ENCODE peak calls at places on chromosome X, in seven cellular contexts. R is AG09309, Y is heart left ventricle, Z is GM12864, H is HFFc6, G is NB4, P is endothelial cell. U is an unnamed sample.

GRCh38 chrX:39859991-39860861 is 237.5 kb downstream of the BCOR start:
- DNase-seq in R (no peak), Y (no peak), Z (peak; percentile 79), H (peak; percentile 44), G (peak; percentile 94), P (no peak), U (no peak)

GRCh38 chrX:17616936-17617335 is 120.4 kb upstream of the SCML1 start:
- DNase-seq in R (no peak), Y (no peak), Z (no peak), H (no peak), G (no peak), P (no peak), U (no peak)

GRCh38 chrX:101749436-101749835 is 89.8 kb upstream of the ARMCX2 start:
- DNase-seq in R (no peak), Y (no peak), Z (no peak), H (peak; percentile 0), G (no peak), P (no peak), U (no peak)

GRCh38 chrX:1140236-1140681 is 72.2 kb downstream of the CRLF2 start:
- DNase-seq in R (no peak), Y (no peak), Z (no peak), H (no peak), G (no peak), P (no peak), U (no peak)

GRCh38 chrX:26574208-26574607 is 358.2 kb downstream of the MAGEB5 start:
- DNase-seq in R (no peak), Y (no peak), Z (no peak), H (no peak), G (no peak), P (no peak), U (no peak)

GRCh38 chrX:19912-20571 is 261.1 kb upstream of the PLCXD1 start:
- DNase-seq in R (no peak), Y (no peak), Z (no peak), H (no peak), G (peak; percentile 28), P (no peak), U (no peak)

GRCh38 chrX:3711331-3711917 is 2.0 kb downstream of the PRKX start:
- DNase-seq in R (no peak), Y (peak; percentile 45), Z (no peak), H (no peak), G (no peak), P (no peak), U (peak; percentile 18)

GRCh38 chrX:49878128-49878833 is 1.0 kb upstream of the USP27X start:
- DNase-seq in R (no peak), Y (no peak), Z (no peak), H (no peak), G (no peak), P (no peak), U (peak; percentile 8)

GRCh38 chrX:103367502-103367901 is 8.8 kb upstream of the BEX3 start:
- DNase-seq in R (no peak), Y (no peak), Z (no peak), H (no peak), G (no peak), P (no peak), U (no peak)

GRCh38 chrX:68440940-68441339 is 7.6 kb upstream of the OPHN1 start:
- DNase-seq in R (no peak), Y (peak; percentile 71), Z (no peak), H (peak; percentile 36), G (no peak), P (no peak), U (peak; percentile 16)

GRCh38 chrX:68942141-68942540 is 113.3 kb downstream of the EFNB1 start:
- DNase-seq in R (no peak), Y (no peak), Z (no peak), H (no peak), G (no peak), P (no peak), U (no peak)

GRCh38 chrX:56763556-56764152 is 34.6 kb downstream of the NBDY start:
- DNase-seq in R (no peak), Y (peak; percentile 82), Z (no peak), H (no peak), G (peak; percentile 57), P (no peak), U (no peak)

GRCh38 chrX:45322382-45322781 is 121.7 kb upstream of the DIPK2B start:
- DNase-seq in R (peak; percentile 71), Y (peak; percentile 25), Z (no peak), H (peak; percentile 80), G (peak; percentile 46), P (no peak), U (peak; percentile 23)

GRCh38 chrX:103861200-103861599 is 29.1 kb upstream of the RAB9B start:
- DNase-seq in R (no peak), Y (no peak), Z (no peak), H (no peak), G (no peak), P (no peak), U (no peak)

GRCh38 chrX:45771114-45771513 is 570.4 kb upstream of the DIPK2B start:
- DNase-seq in R (peak; percentile 92), Y (no peak), Z (no peak), H (peak; percentile 97), G (peak; percentile 56), P (no peak), U (peak; percentile 5)

GRCh38 chrX:38651625-38652601 is 90.6 kb downstream of the TSPAN7 start:
- DNase-seq in R (no peak), Y (no peak), Z (no peak), H (no peak), G (no peak), P (no peak), U (no peak)

GRCh38 chrX:132092439-132093065 is 35.3 kb downstream of the FRMD7 start:
- DNase-seq in R (peak; percentile 31), Y (peak; percentile 29), Z (peak; percentile 36), H (peak; percentile 46), G (peak; percentile 72), P (peak; percentile 54), U (peak; percentile 43)

GRCh38 chrX:76228499-76228898 is 55.6 kb downstream of the PBDC1 start:
- DNase-seq in R (no peak), Y (no peak), Z (no peak), H (no peak), G (peak; percentile 1), P (no peak), U (no peak)

GRCh38 chrX:75303795-75304194 is 29.9 kb downstream of the UPRT start:
- DNase-seq in R (peak; percentile 39), Y (no peak), Z (no peak), H (peak; percentile 12), G (no peak), P (no peak), U (no peak)

GRCh38 chrX:48460031-48460430 is 10.0 kb downstream of the SLC38A5 start:
- DNase-seq in R (no peak), Y (no peak), Z (no peak), H (no peak), G (no peak), P (no peak), U (no peak)

GRCh38 chrX:10618911-10619310 is 1.5 kb downstream of the MID1 start:
- DNase-seq in R (no peak), Y (no peak), Z (no peak), H (no peak), G (no peak), P (no peak), U (no peak)

GRCh38 chrX:66638591-66639500 is at the start of gene EDA2R:
- DNase-seq in R (peak; percentile 50), Y (peak; percentile 28), Z (no peak), H (peak; percentile 88), G (no peak), P (peak; percentile 30), U (no peak)

DNA sequence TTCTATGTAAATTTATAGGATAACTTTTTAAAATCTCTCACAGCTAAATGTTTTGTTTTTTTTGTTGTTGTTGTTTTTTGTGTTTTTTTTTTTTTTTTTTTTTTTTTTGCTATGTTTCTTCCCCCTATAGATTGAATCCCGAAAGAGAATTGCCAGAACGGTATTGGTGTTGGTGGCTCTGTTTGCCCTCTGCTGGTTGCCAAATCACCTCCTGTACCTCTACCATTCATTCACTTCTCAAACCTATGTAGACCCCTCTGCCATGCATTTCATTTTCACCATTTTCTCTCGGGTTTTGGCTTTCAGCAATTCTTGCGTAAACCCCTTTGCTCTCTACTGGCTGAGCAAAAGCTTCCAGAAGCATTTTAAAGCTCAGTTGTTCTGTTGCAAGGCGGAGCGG is 4.1 kb downstream of the BRS3 start:
- DNase-seq in R (no peak), Y (no peak), Z (no peak), H (no peak), G (peak; percentile 15), P (no peak), U (no peak)
- TF ChIP-seq CTCF in R (no peak), Y (no peak), Z (no peak), H (no peak), G (no peak), P (no peak), U (no peak)

DNA sequence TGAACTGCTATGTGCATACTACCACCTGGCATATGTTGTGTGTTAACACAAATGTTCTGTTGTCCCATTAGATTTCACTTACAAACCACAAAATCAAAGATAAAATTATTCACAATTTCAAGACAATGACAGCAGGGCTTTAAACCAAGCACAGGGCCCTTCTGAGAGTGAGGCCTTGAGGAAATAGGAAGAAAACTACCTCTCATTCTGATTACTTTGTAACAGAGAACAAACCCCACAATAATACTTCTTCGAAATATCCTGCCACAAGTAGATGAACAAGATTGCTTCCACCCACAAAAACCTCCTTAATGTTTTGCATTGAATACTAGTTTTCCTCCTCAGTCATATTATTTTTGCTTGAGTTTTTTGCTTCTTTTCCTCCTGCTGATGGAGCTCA is 85.5 kb upstream of the SPANXB1 start:
- DNase-seq in R (no peak), Y (no peak), Z (no peak), H (no peak), G (no peak), P (no peak), U (no peak)
- TF ChIP-seq CTCF in R (no peak), Y (no peak), Z (no peak), H (no peak), G (no peak), P (no peak), U (no peak)

GRCh38 chrX:30483996-30484395 is 93.6 kb downstream of the TASL start:
- DNase-seq in R (no peak), Y (no peak), Z (no peak), H (no peak), G (no peak), P (no peak), U (no peak)

GRCh38 chrX:30488092-30488491 is 89.5 kb downstream of the TASL start:
- DNase-seq in R (no peak), Y (no peak), Z (peak; percentile 15), H (no peak), G (peak; percentile 26), P (no peak), U (no peak)

GRCh38 chrX:30493348-30493747 is 84.2 kb downstream of the TASL start:
- DNase-seq in R (no peak), Y (no peak), Z (no peak), H (no peak), G (no peak), P (no peak), U (no peak)

GRCh38 chrX:30489323-30489722 is 88.2 kb downstream of the TASL start:
- DNase-seq in R (no peak), Y (no peak), Z (no peak), H (no peak), G (peak; percentile 36), P (no peak), U (no peak)
- TF ChIP-seq CTCF in R (peak; percentile 1), Y (no peak), Z (no peak), H (no peak), G (peak; percentile 11), P (no peak), U (no peak)

DNA sequence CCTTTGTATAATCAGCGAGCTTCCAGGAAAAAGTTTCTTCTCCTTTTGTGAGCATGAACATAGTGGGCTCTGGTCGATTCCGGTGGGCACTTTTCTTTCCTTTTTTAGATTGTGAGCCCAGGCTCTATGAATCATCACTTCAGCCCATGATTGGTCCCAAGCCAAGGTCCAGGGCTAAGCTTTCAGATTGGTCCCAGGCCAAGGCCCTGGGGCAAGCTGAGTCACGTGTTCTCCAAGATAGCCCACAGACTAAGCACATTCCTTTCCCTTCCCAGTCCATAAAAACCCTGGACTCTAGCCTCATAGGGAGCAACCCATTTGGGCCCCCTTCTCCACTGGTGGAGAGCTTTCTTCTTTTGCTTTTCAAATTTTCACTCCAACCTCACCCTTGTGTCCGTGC is 430.5 kb downstream of the NAP1L3 start:
- DNase-seq in R (no peak), Y (no peak), Z (no peak), H (no peak), G (no peak), P (no peak), U (no peak)
- TF ChIP-seq CTCF in R (no peak), Y (no peak), Z (no peak), H (no peak), G (no peak), P (no peak), U (no peak)

U was measured in heart right ventricle.